ENCODE peak calls at places on chromosomes 6 and 20, in five cellular contexts. One of them, this sample, is unnamed.

GRCh38 chr20:20712004-20712473 is 405 bp downstream of the RALGAPA2 start:
- DNase-seq in K562: no peak
- DNase-seq in breast epithelium: no peak
- DNase-seq in transverse colon: peak; percentile 46
- DNase-seq in sigmoid colon: no peak
- DNase-seq in this sample: peak; percentile 53

GRCh38 chr6:138722425-138723371 is 50.9 kb upstream of the CCDC28A start:
- DNase-seq in K562: peak; percentile 5
- DNase-seq in sigmoid colon: no peak
- DNase-seq in transverse colon: no peak
- DNase-seq in breast epithelium: no peak
- DNase-seq in this sample: no peak

GRCh38 chr6:114796576-114796975 is 453.8 kb upstream of the HS3ST5 start:
- DNase-seq in sigmoid colon: no peak
- DNase-seq in K562: no peak
- DNase-seq in breast epithelium: no peak
- DNase-seq in transverse colon: no peak
- DNase-seq in this sample: no peak

GRCh38 chr20:2760381-2761305 is 39.8 kb downstream of the CPXM1 start:
- DNase-seq in K562: no peak
- DNase-seq in sigmoid colon: no peak
- DNase-seq in transverse colon: no peak
- DNase-seq in breast epithelium: no peak
- DNase-seq in this sample: no peak

GRCh38 chr20:35395728-35396127 is 16.0 kb downstream of the UQCC1 start:
- DNase-seq in breast epithelium: no peak
- DNase-seq in K562: no peak
- DNase-seq in sigmoid colon: no peak
- DNase-seq in transverse colon: no peak
- DNase-seq in this sample: no peak

GRCh38 chr6:168345896-168346754 is 26.5 kb upstream of the DACT2 start:
- DNase-seq in breast epithelium: no peak
- DNase-seq in transverse colon: no peak
- DNase-seq in K562: no peak
- DNase-seq in sigmoid colon: no peak
- DNase-seq in this sample: no peak

GRCh38 chr6:27281105-27281539 is 31.0 kb downstream of the POM121L2 start:
- DNase-seq in sigmoid colon: no peak
- DNase-seq in K562: peak; percentile 54
- DNase-seq in breast epithelium: no peak
- DNase-seq in transverse colon: no peak
- DNase-seq in this sample: no peak

GRCh38 chr6:135182993-135183531 is 2.0 kb downstream of the MYB start:
- DNase-seq in transverse colon: peak; percentile 87
- DNase-seq in sigmoid colon: no peak
- DNase-seq in K562: peak; percentile 88
- DNase-seq in breast epithelium: no peak
- DNase-seq in this sample: peak; percentile 65

GRCh38 chr6:16276991-16277981 is 38.9 kb downstream of the GMPR start:
- DNase-seq in transverse colon: peak; percentile 52
- DNase-seq in K562: peak; percentile 97
- DNase-seq in breast epithelium: no peak
- DNase-seq in sigmoid colon: peak; percentile 72
- DNase-seq in this sample: peak; percentile 73

GRCh38 chr20:25521382-25521781 is 63.9 kb downstream of the NINL start:
- DNase-seq in sigmoid colon: no peak
- DNase-seq in K562: no peak
- DNase-seq in breast epithelium: no peak
- DNase-seq in transverse colon: no peak
- DNase-seq in this sample: no peak

GRCh38 chr6:84768442-84769174 is 4.2 kb upstream of the TBX18 start:
- DNase-seq in sigmoid colon: no peak
- DNase-seq in K562: peak; percentile 38
- DNase-seq in transverse colon: no peak
- DNase-seq in breast epithelium: no peak
- DNase-seq in this sample: no peak

GRCh38 chr20:36919715-36920333 is 31.7 kb downstream of the SAMHD1 start:
- DNase-seq in sigmoid colon: no peak
- DNase-seq in K562: peak; percentile 71
- DNase-seq in transverse colon: no peak
- DNase-seq in breast epithelium: no peak
- DNase-seq in this sample: no peak

GRCh38 chr6:15922510-15923307 is 206.2 kb upstream of the MYLIP start:
- DNase-seq in sigmoid colon: no peak
- DNase-seq in breast epithelium: no peak
- DNase-seq in K562: peak; percentile 84
- DNase-seq in transverse colon: no peak
- DNase-seq in this sample: no peak

GRCh38 chr6:100088009-100088408 is 94.0 kb upstream of the MCHR2 start:
- DNase-seq in sigmoid colon: no peak
- DNase-seq in breast epithelium: no peak
- DNase-seq in transverse colon: no peak
- DNase-seq in K562: no peak
- DNase-seq in this sample: no peak

GRCh38 chr20:61558726-61559125 is 306.7 kb downstream of the CDH4 start:
- DNase-seq in breast epithelium: no peak
- DNase-seq in transverse colon: no peak
- DNase-seq in K562: no peak
- DNase-seq in sigmoid colon: no peak
- DNase-seq in this sample: no peak

GRCh38 chr20:635028-635427 is 18.0 kb downstream of the SRXN1 start:
- DNase-seq in transverse colon: no peak
- DNase-seq in breast epithelium: no peak
- DNase-seq in K562: no peak
- DNase-seq in sigmoid colon: no peak
- DNase-seq in this sample: no peak

GRCh38 chr20:43409041-43409913 is 48.4 kb upstream of the SRSF6 start:
- DNase-seq in sigmoid colon: no peak
- DNase-seq in transverse colon: no peak
- DNase-seq in breast epithelium: no peak
- DNase-seq in K562: peak; percentile 57
- DNase-seq in this sample: no peak

GRCh38 chr6:14273196-14273595 is 155.6 kb downstream of the CD83 start:
- DNase-seq in breast epithelium: no peak
- DNase-seq in K562: no peak
- DNase-seq in sigmoid colon: no peak
- DNase-seq in transverse colon: no peak
- DNase-seq in this sample: no peak

GRCh38 chr20:54662064-54662463 is 186.7 kb downstream of the DOK5 start:
- DNase-seq in K562: no peak
- DNase-seq in breast epithelium: no peak
- DNase-seq in transverse colon: no peak
- DNase-seq in sigmoid colon: no peak
- DNase-seq in this sample: no peak

GRCh38 chr20:40588891-40589290 is 100.1 kb downstream of the MAFB start:
- DNase-seq in sigmoid colon: no peak
- DNase-seq in K562: no peak
- DNase-seq in breast epithelium: no peak
- DNase-seq in transverse colon: no peak
- DNase-seq in this sample: no peak

GRCh38 chr6:137550527-137550926 is 56.3 kb upstream of the OLIG3 start:
- DNase-seq in breast epithelium: no peak
- DNase-seq in sigmoid colon: no peak
- DNase-seq in transverse colon: no peak
- DNase-seq in K562: no peak
- DNase-seq in this sample: no peak

GRCh38 chr6:41648921-41649320 is 10.7 kb downstream of the MDFI start:
- DNase-seq in breast epithelium: no peak
- DNase-seq in K562: no peak
- DNase-seq in transverse colon: no peak
- DNase-seq in sigmoid colon: no peak
- DNase-seq in this sample: no peak

GRCh38 chr6:16129623-16130243 is 847 bp downstream of the MYLIP start:
- DNase-seq in K562: peak; percentile 41
- DNase-seq in sigmoid colon: peak; percentile 76
- DNase-seq in transverse colon: peak; percentile 41
- DNase-seq in breast epithelium: no peak
- DNase-seq in this sample: peak; percentile 52

GRCh38 chr6:44926556-44926955 is 401.6 kb upstream of the RUNX2 start:
- DNase-seq in sigmoid colon: no peak
- DNase-seq in K562: no peak
- DNase-seq in breast epithelium: no peak
- DNase-seq in transverse colon: no peak
- DNase-seq in this sample: no peak

GRCh38 chr6:170286246-170286933 is 4.5 kb downstream of the DLL1 start:
- DNase-seq in sigmoid colon: peak; percentile 65
- DNase-seq in breast epithelium: no peak
- DNase-seq in K562: peak; percentile 34
- DNase-seq in transverse colon: peak; percentile 51
- DNase-seq in this sample: peak; percentile 56

GRCh38 chr6:144264270-144265060 is 20.7 kb upstream of the UTRN start:
- DNase-seq in sigmoid colon: no peak
- DNase-seq in breast epithelium: peak; percentile 55
- DNase-seq in transverse colon: no peak
- DNase-seq in K562: no peak
- DNase-seq in this sample: no peak

GRCh38 chr20:5893052-5893451 is 57.3 kb downstream of the TRMT6 start:
- DNase-seq in breast epithelium: no peak
- DNase-seq in transverse colon: no peak
- DNase-seq in sigmoid colon: no peak
- DNase-seq in K562: no peak
- DNase-seq in this sample: no peak

GRCh38 chr6:6725120-6725833 is 136.8 kb downstream of the LY86 start:
- DNase-seq in K562: no peak
- DNase-seq in breast epithelium: no peak
- DNase-seq in sigmoid colon: no peak
- DNase-seq in transverse colon: no peak
- DNase-seq in this sample: no peak
- TF ChIP-seq POLR2AphosphoS5 in K562: no peak
- TF ChIP-seq POLR2AphosphoS5 in breast epithelium: no peak
- TF ChIP-seq POLR2AphosphoS5 in sigmoid colon: no peak
- TF ChIP-seq POLR2AphosphoS5 in transverse colon: no peak
- TF ChIP-seq POLR2AphosphoS5 in this sample: no peak

GRCh38 chr6:149080511-149080910 is 237.0 kb upstream of the TAB2 start:
- DNase-seq in breast epithelium: no peak
- DNase-seq in sigmoid colon: no peak
- DNase-seq in K562: no peak
- DNase-seq in transverse colon: no peak
- DNase-seq in this sample: no peak
- TF ChIP-seq POLR2AphosphoS5 in breast epithelium: no peak
- TF ChIP-seq POLR2AphosphoS5 in sigmoid colon: no peak
- TF ChIP-seq POLR2AphosphoS5 in K562: no peak
- TF ChIP-seq POLR2AphosphoS5 in transverse colon: no peak
- TF ChIP-seq POLR2AphosphoS5 in this sample: no peak

GRCh38 chr20:63884506-63885263 is 10.2 kb upstream of the DNAJC5 start:
- DNase-seq in transverse colon: no peak
- DNase-seq in breast epithelium: peak; percentile 90
- DNase-seq in K562: no peak
- DNase-seq in sigmoid colon: no peak
- DNase-seq in this sample: peak; percentile 67

GRCh38 chr20:63881451-63882226 is 13.3 kb upstream of the DNAJC5 start:
- DNase-seq in K562: no peak
- DNase-seq in sigmoid colon: no peak
- DNase-seq in breast epithelium: no peak
- DNase-seq in transverse colon: no peak
- DNase-seq in this sample: no peak

GRCh38 chr20:63885264-63886053 is 9.5 kb upstream of the DNAJC5 start:
- DNase-seq in transverse colon: peak; percentile 34
- DNase-seq in breast epithelium: no peak
- DNase-seq in sigmoid colon: no peak
- DNase-seq in K562: no peak
- DNase-seq in this sample: peak; percentile 37

GRCh38 chr20:63879264-63879663 is 14.2 kb downstream of the TPD52L2 start:
- DNase-seq in sigmoid colon: no peak
- DNase-seq in transverse colon: no peak
- DNase-seq in breast epithelium: no peak
- DNase-seq in K562: no peak
- DNase-seq in this sample: no peak

DNA sequence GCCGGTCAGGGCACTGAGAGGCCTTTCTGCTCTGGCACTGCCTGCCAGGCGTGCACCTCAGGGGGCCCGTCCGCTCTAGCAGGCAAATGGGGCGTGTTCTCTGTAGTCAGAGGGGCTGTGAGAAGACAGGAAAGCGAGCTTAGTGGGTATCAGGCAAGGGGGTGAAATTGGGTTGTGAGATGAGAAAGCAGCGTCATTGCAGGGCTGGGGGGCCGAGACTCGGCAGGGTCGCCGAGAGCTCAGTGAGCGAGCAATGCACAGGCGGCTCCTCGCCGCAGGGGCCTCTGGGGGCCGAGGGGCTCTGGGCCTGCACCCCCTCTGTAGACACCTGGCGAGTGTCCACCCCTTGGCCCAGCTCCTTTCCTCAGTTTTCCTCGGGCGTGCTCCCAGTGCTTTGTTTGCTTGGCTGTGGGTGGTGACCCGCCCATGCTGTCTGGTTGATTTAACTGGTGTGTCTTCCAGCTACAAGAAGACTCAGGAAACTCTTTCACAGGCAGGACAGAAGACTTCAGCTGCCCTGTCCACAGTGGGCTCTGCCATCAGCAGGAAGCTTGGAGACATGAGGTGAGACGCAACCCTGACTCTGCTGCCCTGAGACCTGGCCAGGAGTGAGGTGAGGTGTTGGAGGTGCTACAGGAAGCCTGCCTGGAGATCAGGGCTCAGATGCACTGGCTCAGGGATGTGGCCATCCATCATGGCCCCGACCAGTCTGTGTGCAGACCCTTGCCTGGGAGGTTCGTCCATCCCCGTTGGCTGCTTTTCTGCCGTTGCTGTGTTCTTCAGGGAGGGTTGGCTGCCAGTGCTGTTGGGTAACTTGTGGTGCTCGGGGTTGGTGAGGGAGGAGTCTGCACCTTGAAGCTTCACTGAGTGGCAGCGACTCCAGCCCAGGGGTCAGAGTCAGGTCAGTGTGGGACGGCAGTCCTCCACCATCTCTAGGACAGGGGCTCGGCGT is 12.4 kb upstream of the DNAJC5 start:
- DNase-seq in transverse colon: no peak
- DNase-seq in breast epithelium: no peak
- DNase-seq in K562: no peak
- DNase-seq in sigmoid colon: no peak
- DNase-seq in this sample: no peak
- TF ChIP-seq POLR2AphosphoS5 in transverse colon: no peak
- TF ChIP-seq POLR2AphosphoS5 in breast epithelium: no peak
- TF ChIP-seq POLR2AphosphoS5 in K562: no peak
- TF ChIP-seq POLR2AphosphoS5 in sigmoid colon: no peak
- TF ChIP-seq POLR2AphosphoS5 in this sample: no peak

DNA sequence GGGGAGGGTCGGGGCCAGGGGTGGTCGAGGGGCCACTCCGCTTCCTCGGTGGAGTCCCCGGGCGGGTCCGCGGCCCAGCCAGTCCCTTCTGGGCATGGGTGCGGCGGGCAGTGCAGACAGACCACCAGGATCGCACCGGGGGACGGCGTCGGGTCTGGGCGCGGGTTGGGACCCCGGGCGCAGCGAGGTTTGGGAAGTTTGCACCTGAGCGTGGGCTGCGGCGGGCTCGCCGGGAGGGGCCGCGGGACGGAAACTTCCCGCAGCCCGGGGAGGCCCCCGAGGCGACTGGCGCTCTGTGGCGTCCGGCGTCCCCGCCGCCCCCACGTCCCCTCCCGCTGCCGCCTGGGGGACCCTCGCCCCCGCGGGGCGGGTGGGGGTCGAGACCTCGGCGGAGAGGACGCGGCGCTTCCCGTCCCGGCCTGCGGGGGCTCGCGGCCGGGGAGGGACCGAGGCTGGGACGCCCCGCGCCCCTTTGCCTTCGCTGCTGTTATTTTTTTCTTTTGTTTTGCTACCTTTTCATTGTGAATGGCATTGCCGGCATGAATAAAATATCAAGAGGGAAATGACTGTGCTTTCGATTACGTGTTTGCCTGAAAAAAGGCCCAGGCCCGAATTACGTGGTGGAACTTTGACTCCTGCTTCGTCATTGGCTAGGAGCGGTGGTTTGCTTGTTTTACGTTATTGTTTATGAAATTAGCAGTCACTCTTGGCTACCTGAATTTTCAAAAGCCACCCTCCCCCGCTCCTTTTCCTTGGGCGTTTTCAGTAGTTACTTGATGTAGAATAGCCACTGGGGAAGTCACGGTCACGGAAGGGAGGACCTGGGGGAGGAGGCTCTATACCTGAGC is 701 bp downstream of the SNX9 start:
- DNase-seq in K562: peak; percentile 85
- DNase-seq in sigmoid colon: peak; percentile 83
- DNase-seq in transverse colon: peak; percentile 75
- DNase-seq in breast epithelium: peak; percentile 59
- DNase-seq in this sample: peak; percentile 65
- TF ChIP-seq POLR2AphosphoS5 in K562: peak; percentile 54
- TF ChIP-seq POLR2AphosphoS5 in sigmoid colon: peak; percentile 45
- TF ChIP-seq POLR2AphosphoS5 in transverse colon: peak; percentile 74
- TF ChIP-seq POLR2AphosphoS5 in breast epithelium: peak; percentile 70
- TF ChIP-seq POLR2AphosphoS5 in this sample: peak; percentile 52

This sample was measured in stomach.